ENCODE peak calls at places on chromosomes 13 and 19, in seven cellular contexts. V is lower lobe of right lung; Y is Caki2; A is CD8-positive, alpha-beta memory T cell; R is CD4-positive, alpha-beta T cell; K is stimulated activated CD4-positive, alpha-beta T cell treated with anti-CD3 and anti-CD28 coated beads, Interleukin-4, amount 100 ng/mL, for 1 hour; Z is C1 segment of cervical spinal cord. U is an unnamed sample.

GRCh38 chr13:87999791-88000190 is 328.6 kb downstream of the SLITRK5 start:
- DNase-seq in A (no peak), Z (no peak), K (no peak), Y (no peak), R (no peak), V (no peak), U (no peak)

GRCh38 chr19:5738423-5738822 is 18.0 kb downstream of the CATSPERD start:
- DNase-seq in R (no peak), K (no peak), V (no peak), Y (peak; percentile 41), Z (no peak), A (no peak), U (no peak)

GRCh38 chr13:73194310-73194709 is 135.5 kb downstream of the KLF5 start:
- DNase-seq in Y (no peak), R (no peak), K (no peak), V (no peak), Z (no peak), A (no peak), U (no peak)

GRCh38 chr13:21465710-21466160 is 6.6 kb upstream of the ZDHHC20 start:
- DNase-seq in V (peak; percentile 54), A (no peak), R (no peak), Z (no peak), Y (no peak), K (no peak), U (no peak)

GRCh38 chr19:46201413-46202310 is 27.9 kb upstream of the IGFL1 start:
- DNase-seq in Z (no peak), A (no peak), R (no peak), Y (peak; percentile 99), V (no peak), K (no peak), U (no peak)

GRCh38 chr19:50215820-50216219 is 12.4 kb downstream of the MYH14 start:
- DNase-seq in Z (no peak), K (no peak), V (no peak), A (no peak), Y (no peak), R (no peak), U (no peak)

GRCh38 chr13:88526186-88526852 is 855.1 kb downstream of the SLITRK5 start:
- DNase-seq in Y (no peak), R (no peak), Z (no peak), K (no peak), A (no peak), V (no peak), U (no peak)

GRCh38 chr19:56076413-56076998 is 44.6 kb downstream of the ZNF787 start:
- DNase-seq in Y (peak; percentile 31), Z (no peak), K (peak; percentile 32), A (peak; percentile 27), V (no peak), R (peak; percentile 20), U (no peak)

GRCh38 chr19:5480427-5480836 is 25.2 kb downstream of the ZNRF4 start:
- DNase-seq in K (peak; percentile 45), Z (no peak), V (no peak), A (no peak), Y (no peak), R (peak; percentile 25), U (no peak)

GRCh38 chr13:97439196-97439595 is 5.2 kb downstream of the RAP2A start:
- DNase-seq in Y (no peak), A (no peak), K (no peak), R (no peak), Z (no peak), V (no peak), U (no peak)

GRCh38 chr13:36819811-36820140 is 754 bp downstream of the RFXAP start:
- DNase-seq in K (peak; percentile 20), Y (no peak), A (no peak), R (no peak), V (no peak), Z (no peak), U (no peak)

GRCh38 chr19:51786651-51787494 is 8.1 kb upstream of the FPR3 start:
- DNase-seq in V (no peak), K (no peak), R (no peak), A (no peak), Z (no peak), Y (no peak), U (no peak)

GRCh38 chr19:21838646-21839045 is 2.7 kb upstream of the ZNF43 start:
- DNase-seq in V (no peak), R (no peak), Z (no peak), K (no peak), A (no peak), Y (no peak), U (no peak)

GRCh38 chr13:33285420-33286124 is at the start of gene STARD13:
- DNase-seq in A (no peak), V (peak; percentile 90), Z (peak; percentile 83), R (no peak), K (peak; percentile 1), Y (peak; percentile 92), U (no peak)

GRCh38 chr13:105428816-105429215 is 1106.6 kb downstream of the EFNB2 start:
- DNase-seq in A (no peak), K (no peak), Z (no peak), Y (no peak), R (no peak), V (no peak), U (no peak)

GRCh38 chr13:59674616-59675015 is 489.1 kb downstream of the DIAPH3 start:
- DNase-seq in R (no peak), K (no peak), Z (no peak), V (no peak), Y (no peak), A (no peak), U (no peak)

GRCh38 chr19:51107406-51108065 is 673 bp downstream of the CTU1 start:
- DNase-seq in Z (no peak), K (no peak), A (no peak), V (no peak), R (no peak), Y (no peak), U (no peak)

GRCh38 chr19:48424694-48425219 is 21.0 kb upstream of the GRWD1 start:
- DNase-seq in V (no peak), Y (peak; percentile 79), A (no peak), R (no peak), K (no peak), Z (no peak), U (no peak)

GRCh38 chr19:6319376-6319775 is 14.0 kb downstream of the ACER1 start:
- DNase-seq in Y (no peak), R (no peak), Z (no peak), V (no peak), K (no peak), A (no peak), U (no peak)

GRCh38 chr13:23325191-23325590 is 108.3 kb downstream of the SACS start:
- DNase-seq in K (no peak), R (no peak), V (no peak), A (no peak), Y (no peak), Z (no peak), U (no peak)

GRCh38 chr19:39173502-39173991 is 23.2 kb upstream of the NCCRP1 start:
- DNase-seq in V (no peak), R (no peak), Z (no peak), Y (no peak), A (no peak), K (no peak), U (no peak)

GRCh38 chr13:42549555-42549941 is 24.4 kb upstream of the TNFSF11 start:
- DNase-seq in K (no peak), Z (no peak), V (no peak), R (no peak), A (no peak), Y (no peak), U (no peak)

GRCh38 chr19:36572593-36573019 is 486 bp downstream of the ZNF529 start:
- DNase-seq in R (no peak), Z (no peak), Y (no peak), K (no peak), A (no peak), V (no peak), U (no peak)

GRCh38 chr13:60267498-60268202 is 103.9 kb upstream of the DIAPH3 start:
- DNase-seq in V (no peak), Y (peak; percentile 11), K (no peak), R (no peak), A (peak; percentile 8), Z (no peak), U (no peak)

GRCh38 chr19:39144487-39145071 is 19.0 kb downstream of the PAK4 start:
- DNase-seq in Z (no peak), V (no peak), K (no peak), A (no peak), Y (no peak), R (no peak), U (no peak)

GRCh38 chr13:114113961-114114360 is 18.5 kb downstream of the RASA3 start:
- DNase-seq in Z (no peak), R (no peak), V (no peak), K (no peak), A (no peak), Y (no peak), U (no peak)

GRCh38 chr19:14577885-14578427 is 4.9 kb upstream of the CLEC17A start:
- DNase-seq in Z (no peak), A (no peak), R (no peak), V (no peak), K (no peak), Y (no peak), U (no peak)

GRCh38 chr19:7494416-7495098 is 5.7 kb upstream of the PEX11G start:
- DNase-seq in V (no peak), A (no peak), R (no peak), Z (peak; percentile 72), K (no peak), Y (no peak), U (no peak)

GRCh38 chr19:45206328-45206727 is 27.7 kb downstream of the BLOC1S3 start:
- DNase-seq in Y (no peak), K (no peak), A (no peak), R (no peak), Z (no peak), V (no peak), U (no peak)

GRCh38 chr19:28710278-28710677 is 502.7 kb downstream of the UQCRFS1 start:
- DNase-seq in V (no peak), K (no peak), A (no peak), Z (no peak), R (no peak), Y (peak; percentile 32), U (peak; percentile 4)

GRCh38 chr19:1449467-1450442 is at the start of gene APC2:
- DNase-seq in V (no peak), K (peak; percentile 39), R (no peak), A (peak; percentile 24), Z (peak; percentile 77), Y (no peak), U (no peak)